ENCODE peak calls at places on chromosomes 4 and X, in six cellular contexts. One of them, this sample, is unnamed.
A peak's percentile ranks its signal among the peaks of the same experiment; 100 is the strongest.

GRCh38 chrX:2614911-2615310 is 76.2 kb upstream of the CD99 start:
- DNase-seq in ovary: no peak
- DNase-seq in uterus: no peak
- DNase-seq in cardiac muscle cell: peak; percentile 43
- DNase-seq in transverse colon: no peak
- DNase-seq in PC-3: peak; percentile 35
- DNase-seq in this sample: no peak

GRCh38 chr4:8699479-8700145 is 107.0 kb downstream of the CPZ start:
- DNase-seq in PC-3: no peak
- DNase-seq in ovary: no peak
- DNase-seq in transverse colon: peak; percentile 5
- DNase-seq in cardiac muscle cell: no peak
- DNase-seq in uterus: no peak
- DNase-seq in this sample: no peak

GRCh38 chr4:617644-618330 is 7.6 kb upstream of the PDE6B start:
- DNase-seq in transverse colon: no peak
- DNase-seq in cardiac muscle cell: no peak
- DNase-seq in ovary: no peak
- DNase-seq in PC-3: peak; percentile 68
- DNase-seq in uterus: no peak
- DNase-seq in this sample: peak; percentile 49

GRCh38 chr4:48902266-48902665 is 4.3 kb downstream of the OCIAD2 start:
- DNase-seq in transverse colon: peak; percentile 36
- DNase-seq in ovary: no peak
- DNase-seq in PC-3: peak; percentile 18
- DNase-seq in cardiac muscle cell: no peak
- DNase-seq in uterus: no peak
- DNase-seq in this sample: no peak

GRCh38 chrX:19807414-19807813 is 80.0 kb downstream of the SH3KBP1 start:
- DNase-seq in cardiac muscle cell: no peak
- DNase-seq in uterus: no peak
- DNase-seq in ovary: no peak
- DNase-seq in transverse colon: no peak
- DNase-seq in PC-3: no peak
- DNase-seq in this sample: no peak

GRCh38 chr4:151331276-151332042 is 6.1 kb upstream of the SH3D19 start:
- DNase-seq in PC-3: peak; percentile 84
- DNase-seq in transverse colon: no peak
- DNase-seq in ovary: no peak
- DNase-seq in uterus: no peak
- DNase-seq in cardiac muscle cell: no peak
- DNase-seq in this sample: peak; percentile 71

GRCh38 chr4:67545996-67546356 is 673 bp upstream of the CENPC start:
- DNase-seq in ovary: no peak
- DNase-seq in uterus: no peak
- DNase-seq in PC-3: no peak
- DNase-seq in transverse colon: no peak
- DNase-seq in cardiac muscle cell: no peak
- DNase-seq in this sample: no peak

GRCh38 chr4:69093681-69094080 is 2.6 kb upstream of the UGT2B7 start:
- DNase-seq in transverse colon: no peak
- DNase-seq in uterus: no peak
- DNase-seq in ovary: no peak
- DNase-seq in PC-3: no peak
- DNase-seq in cardiac muscle cell: no peak
- DNase-seq in this sample: no peak

GRCh38 chrX:148049441-148049840 is 68.3 kb downstream of the FMR1NB start:
- DNase-seq in cardiac muscle cell: peak; percentile 42
- DNase-seq in uterus: no peak
- DNase-seq in PC-3: peak; percentile 56
- DNase-seq in transverse colon: no peak
- DNase-seq in ovary: no peak
- DNase-seq in this sample: peak; percentile 3

GRCh38 chr4:8035371-8035780 is 95.7 kb upstream of the AFAP1 start:
- DNase-seq in transverse colon: no peak
- DNase-seq in PC-3: no peak
- DNase-seq in uterus: no peak
- DNase-seq in cardiac muscle cell: no peak
- DNase-seq in ovary: no peak
- DNase-seq in this sample: no peak

GRCh38 chr4:54063737-54064316 is 578 bp downstream of the CHIC2 start:
- DNase-seq in uterus: peak; percentile 39
- DNase-seq in transverse colon: peak; percentile 41
- DNase-seq in ovary: peak; percentile 53
- DNase-seq in PC-3: peak; percentile 27
- DNase-seq in cardiac muscle cell: peak; percentile 34
- DNase-seq in this sample: no peak

GRCh38 chrX:17359500-17359899 is 15.5 kb upstream of the NHS start:
- DNase-seq in cardiac muscle cell: no peak
- DNase-seq in uterus: no peak
- DNase-seq in PC-3: peak; percentile 48
- DNase-seq in transverse colon: no peak
- DNase-seq in ovary: no peak
- DNase-seq in this sample: no peak

GRCh38 chrX:111519215-111519614 is 7.8 kb downstream of the SERTM2 start:
- DNase-seq in ovary: no peak
- DNase-seq in PC-3: no peak
- DNase-seq in uterus: no peak
- DNase-seq in cardiac muscle cell: peak; percentile 30
- DNase-seq in transverse colon: peak; percentile 9
- DNase-seq in this sample: no peak

GRCh38 chr4:148355442-148356123 is 86.6 kb downstream of the NR3C2 start:
- DNase-seq in uterus: no peak
- DNase-seq in transverse colon: no peak
- DNase-seq in ovary: no peak
- DNase-seq in PC-3: no peak
- DNase-seq in cardiac muscle cell: no peak
- DNase-seq in this sample: no peak

GRCh38 chr4:179719766-179720470 is 2277.7 kb upstream of the AGA start:
- DNase-seq in ovary: no peak
- DNase-seq in cardiac muscle cell: no peak
- DNase-seq in PC-3: no peak
- DNase-seq in uterus: no peak
- DNase-seq in transverse colon: no peak
- DNase-seq in this sample: no peak

GRCh38 chrX:103211012-103211715 is 3.7 kb upstream of the BEX4 start:
- DNase-seq in uterus: peak; percentile 43
- DNase-seq in transverse colon: peak; percentile 38
- DNase-seq in PC-3: peak; percentile 59
- DNase-seq in cardiac muscle cell: peak; percentile 82
- DNase-seq in ovary: peak; percentile 36
- DNase-seq in this sample: peak; percentile 15

GRCh38 chrX:129490330-129490729 is 33.0 kb downstream of the SMARCA1 start:
- DNase-seq in ovary: no peak
- DNase-seq in PC-3: no peak
- DNase-seq in cardiac muscle cell: no peak
- DNase-seq in transverse colon: no peak
- DNase-seq in uterus: no peak
- DNase-seq in this sample: no peak

DNA sequence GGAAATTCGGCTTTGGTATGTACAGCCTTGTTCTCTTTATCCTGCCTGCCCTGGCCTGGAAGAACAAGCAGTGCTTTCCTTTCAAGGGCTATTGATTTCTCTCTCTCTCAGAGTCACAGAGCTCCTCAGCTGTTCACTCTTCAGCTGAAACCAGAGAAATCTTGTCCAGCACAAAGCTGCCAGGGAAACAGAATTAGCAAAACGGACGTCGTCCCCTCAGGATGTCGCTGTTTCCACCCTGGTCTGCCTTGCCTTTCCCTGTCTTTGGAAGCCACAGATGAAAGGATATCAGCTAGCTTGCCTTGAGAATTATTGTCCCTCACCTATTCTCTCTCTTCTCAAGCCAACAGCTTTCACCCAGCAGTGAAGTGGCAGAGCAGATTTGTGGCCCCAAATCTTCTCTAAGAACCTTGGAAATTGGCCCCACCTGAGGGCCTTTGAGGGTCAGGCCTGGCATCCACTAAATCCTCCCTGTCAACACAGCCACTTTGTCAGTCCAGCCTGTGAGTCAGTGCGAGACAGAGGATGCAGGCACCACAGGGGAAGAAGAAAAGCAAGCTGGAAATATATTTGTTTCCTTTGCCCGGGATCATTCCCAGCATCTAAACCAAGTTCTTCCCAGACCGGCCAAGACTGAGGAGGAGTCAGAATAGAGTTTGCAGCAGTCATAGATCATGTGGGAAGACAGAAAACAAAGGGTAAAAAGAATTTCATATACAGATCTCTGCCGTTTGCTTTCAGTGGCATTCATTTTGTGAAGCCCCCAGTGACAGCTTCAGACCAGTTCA is 63.8 kb upstream of the MTM1 start:
- DNase-seq in transverse colon: no peak
- DNase-seq in PC-3: peak; percentile 54
- DNase-seq in cardiac muscle cell: no peak
- DNase-seq in ovary: no peak
- DNase-seq in uterus: no peak
- DNase-seq in this sample: no peak
- H3K27ac ChIP-seq in transverse colon: peak overlapping the region; percentile 1
- H3K27ac ChIP-seq in PC-3: no peak overlapping the region
- H3K27ac ChIP-seq in cardiac muscle cell: no peak overlapping the region
- H3K27ac ChIP-seq in ovary: peak overlapping the region; percentile 54
- H3K27ac ChIP-seq in uterus: no peak overlapping the region
- H3K27ac ChIP-seq in this sample: no peak overlapping the region

GRCh38 chr4:143186634-143187033 is 1.9 kb downstream of the USP38 start:
- DNase-seq in PC-3: peak; percentile 36
- DNase-seq in uterus: no peak
- DNase-seq in transverse colon: no peak
- DNase-seq in ovary: no peak
- DNase-seq in cardiac muscle cell: peak; percentile 5
- DNase-seq in this sample: no peak
- H3K27ac ChIP-seq in PC-3: no peak overlapping the region
- H3K27ac ChIP-seq in uterus: peak overlapping the region; percentile 91
- H3K27ac ChIP-seq in transverse colon: peak overlapping the region; percentile 98
- H3K27ac ChIP-seq in ovary: no peak overlapping the region
- H3K27ac ChIP-seq in cardiac muscle cell: peak overlapping the region; percentile 81
- H3K27ac ChIP-seq in this sample: no peak overlapping the region

DNA sequence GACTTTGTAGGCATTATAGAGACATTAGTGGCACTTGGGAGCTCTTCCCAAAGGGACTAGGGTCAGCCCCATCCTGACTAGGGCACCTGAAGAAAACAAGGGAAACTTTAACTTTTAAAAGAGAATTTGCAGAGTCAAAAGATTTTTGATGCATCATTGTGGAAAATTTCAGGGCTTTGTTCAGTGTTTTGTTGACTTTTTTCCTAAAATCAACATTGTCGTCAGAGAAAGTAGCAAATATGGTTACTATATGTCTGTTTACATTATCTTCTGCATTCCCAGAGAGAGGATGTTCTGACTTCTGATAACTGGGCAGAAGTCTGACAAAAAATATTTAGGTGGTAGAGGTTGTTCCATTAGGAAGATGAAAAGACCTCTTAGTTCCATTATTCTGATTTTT is 51.9 kb downstream of the LUZP4 start:
- DNase-seq in uterus: no peak
- DNase-seq in transverse colon: no peak
- DNase-seq in cardiac muscle cell: no peak
- DNase-seq in PC-3: no peak
- DNase-seq in ovary: no peak
- DNase-seq in this sample: no peak
- H3K27ac ChIP-seq in uterus: no peak overlapping the region
- H3K27ac ChIP-seq in transverse colon: no peak overlapping the region
- H3K27ac ChIP-seq in cardiac muscle cell: no peak overlapping the region
- H3K27ac ChIP-seq in PC-3: no peak overlapping the region
- H3K27ac ChIP-seq in ovary: no peak overlapping the region
- H3K27ac ChIP-seq in this sample: no peak overlapping the region

DNA sequence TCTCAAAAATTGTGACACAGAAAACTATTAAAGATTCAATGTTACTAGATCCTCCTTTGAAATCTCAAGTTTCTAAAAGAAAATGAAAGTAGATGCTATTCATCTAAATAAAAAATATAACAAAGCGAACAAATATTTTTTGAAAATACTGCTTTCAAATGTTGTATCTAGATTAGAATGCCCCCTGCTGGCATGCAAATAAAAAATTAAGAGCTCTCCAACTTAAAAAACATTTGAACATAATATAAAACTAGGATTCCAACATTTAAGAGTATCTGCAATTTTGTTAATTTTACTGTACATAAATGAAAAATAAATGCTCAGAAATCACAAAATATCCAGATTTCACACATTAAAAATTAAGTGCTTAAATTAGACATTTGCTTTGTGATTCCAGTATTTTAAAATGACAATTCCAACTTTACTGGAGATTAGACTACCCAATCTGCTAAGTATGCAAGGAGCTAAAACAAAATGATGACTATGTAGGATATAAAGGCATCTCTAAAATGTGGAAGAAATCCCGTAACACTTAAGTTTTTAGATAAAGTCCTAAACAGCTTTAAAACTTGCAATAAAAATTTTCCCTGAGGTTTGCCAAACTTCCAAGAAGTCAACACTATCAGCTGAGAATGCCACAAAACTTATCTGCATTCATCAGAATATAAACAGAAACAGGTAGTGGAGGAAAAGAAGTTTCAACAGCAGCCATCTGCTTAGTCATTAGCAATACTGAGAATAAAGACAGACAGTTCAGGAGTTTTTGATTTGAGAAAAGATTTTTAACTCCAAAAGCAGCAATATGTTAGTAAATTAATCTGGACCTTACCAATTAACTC is 32.6 kb downstream of the DHX15 start:
- DNase-seq in transverse colon: no peak
- DNase-seq in cardiac muscle cell: no peak
- DNase-seq in PC-3: no peak
- DNase-seq in uterus: no peak
- DNase-seq in ovary: no peak
- DNase-seq in this sample: no peak
- H3K27ac ChIP-seq in transverse colon: peak overlapping the region; percentile 10
- H3K27ac ChIP-seq in cardiac muscle cell: peak overlapping the region; percentile 67
- H3K27ac ChIP-seq in PC-3: no peak overlapping the region
- H3K27ac ChIP-seq in uterus: peak overlapping the region; percentile 14
- H3K27ac ChIP-seq in ovary: no peak overlapping the region
- H3K27ac ChIP-seq in this sample: no peak overlapping the region

This sample was measured in RWPE1.